ENCODE peak calls at places on chromosomes 13 and 19, in eight cellular contexts. One of them, this sample, is unnamed.

GRCh38 chr13:43878897-43879322 is 630 bp downstream of the CCDC122 start:
- DNase-seq in nephron progenitor cell: no peak
- DNase-seq in fibroblast of the conjunctiva: peak; percentile 14
- DNase-seq in activated gamma-delta T cell treated with Interleukin-2 at 50 U/mL for 16 hours: peak; percentile 15
- DNase-seq in upper lobe of left lung: no peak
- DNase-seq in stimulated activated CD4-positive, alpha-beta T cell treated with anti-CD3 and anti-CD28 coated beads, Interleukin-1b, Interleukin-23, amount 100 ng/mL, for 24 hours: no peak
- DNase-seq in fibroblast of mammary gland: peak; percentile 79
- DNase-seq in brain pericyte: peak; percentile 11
- DNase-seq in this sample: peak; percentile 92

GRCh38 chr19:45474941-45475516 is 7.2 kb downstream of the FOSB start:
- DNase-seq in nephron progenitor cell: no peak
- DNase-seq in fibroblast of the conjunctiva: no peak
- DNase-seq in activated gamma-delta T cell treated with Interleukin-2 at 50 U/mL for 16 hours: no peak
- DNase-seq in upper lobe of left lung: no peak
- DNase-seq in stimulated activated CD4-positive, alpha-beta T cell treated with anti-CD3 and anti-CD28 coated beads, Interleukin-1b, Interleukin-23, amount 100 ng/mL, for 24 hours: no peak
- DNase-seq in fibroblast of mammary gland: no peak
- DNase-seq in brain pericyte: no peak
- DNase-seq in this sample: no peak

GRCh38 chr13:23963184-23963931 is 66.1 kb upstream of the C1QTNF9B start:
- DNase-seq in nephron progenitor cell: no peak
- DNase-seq in fibroblast of the conjunctiva: no peak
- DNase-seq in activated gamma-delta T cell treated with Interleukin-2 at 50 U/mL for 16 hours: no peak
- DNase-seq in upper lobe of left lung: no peak
- DNase-seq in stimulated activated CD4-positive, alpha-beta T cell treated with anti-CD3 and anti-CD28 coated beads, Interleukin-1b, Interleukin-23, amount 100 ng/mL, for 24 hours: no peak
- DNase-seq in fibroblast of mammary gland: no peak
- DNase-seq in brain pericyte: no peak
- DNase-seq in this sample: no peak

GRCh38 chr19:41912899-41913475 is 15.3 kb downstream of the ERFL start:
- DNase-seq in nephron progenitor cell: peak; percentile 50
- DNase-seq in fibroblast of the conjunctiva: no peak
- DNase-seq in activated gamma-delta T cell treated with Interleukin-2 at 50 U/mL for 16 hours: no peak
- DNase-seq in upper lobe of left lung: peak; percentile 85
- DNase-seq in stimulated activated CD4-positive, alpha-beta T cell treated with anti-CD3 and anti-CD28 coated beads, Interleukin-1b, Interleukin-23, amount 100 ng/mL, for 24 hours: no peak
- DNase-seq in fibroblast of mammary gland: no peak
- DNase-seq in brain pericyte: no peak
- DNase-seq in this sample: no peak

GRCh38 chr19:46049597-46049996 is 8.8 kb upstream of the IGFL4 start:
- DNase-seq in nephron progenitor cell: no peak
- DNase-seq in fibroblast of the conjunctiva: no peak
- DNase-seq in activated gamma-delta T cell treated with Interleukin-2 at 50 U/mL for 16 hours: no peak
- DNase-seq in upper lobe of left lung: no peak
- DNase-seq in stimulated activated CD4-positive, alpha-beta T cell treated with anti-CD3 and anti-CD28 coated beads, Interleukin-1b, Interleukin-23, amount 100 ng/mL, for 24 hours: no peak
- DNase-seq in fibroblast of mammary gland: no peak
- DNase-seq in brain pericyte: no peak
- DNase-seq in this sample: no peak

GRCh38 chr13:47175172-47175806 is 278.4 kb upstream of the HTR2A start:
- DNase-seq in nephron progenitor cell: no peak
- DNase-seq in fibroblast of the conjunctiva: peak; percentile 22
- DNase-seq in activated gamma-delta T cell treated with Interleukin-2 at 50 U/mL for 16 hours: no peak
- DNase-seq in upper lobe of left lung: no peak
- DNase-seq in stimulated activated CD4-positive, alpha-beta T cell treated with anti-CD3 and anti-CD28 coated beads, Interleukin-1b, Interleukin-23, amount 100 ng/mL, for 24 hours: no peak
- DNase-seq in fibroblast of mammary gland: peak; percentile 96
- DNase-seq in brain pericyte: peak; percentile 60
- DNase-seq in this sample: peak; percentile 93

GRCh38 chr13:110304256-110304655 is 2.7 kb downstream of the COL4A1 start:
- DNase-seq in nephron progenitor cell: no peak
- DNase-seq in fibroblast of the conjunctiva: no peak
- DNase-seq in activated gamma-delta T cell treated with Interleukin-2 at 50 U/mL for 16 hours: no peak
- DNase-seq in upper lobe of left lung: no peak
- DNase-seq in stimulated activated CD4-positive, alpha-beta T cell treated with anti-CD3 and anti-CD28 coated beads, Interleukin-1b, Interleukin-23, amount 100 ng/mL, for 24 hours: no peak
- DNase-seq in fibroblast of mammary gland: peak; percentile 96
- DNase-seq in brain pericyte: no peak
- DNase-seq in this sample: peak; percentile 79

GRCh38 chr13:99800004-99800403 is 171.6 kb downstream of the ZIC5 start:
- DNase-seq in nephron progenitor cell: no peak
- DNase-seq in fibroblast of the conjunctiva: no peak
- DNase-seq in activated gamma-delta T cell treated with Interleukin-2 at 50 U/mL for 16 hours: no peak
- DNase-seq in upper lobe of left lung: no peak
- DNase-seq in stimulated activated CD4-positive, alpha-beta T cell treated with anti-CD3 and anti-CD28 coated beads, Interleukin-1b, Interleukin-23, amount 100 ng/mL, for 24 hours: no peak
- DNase-seq in fibroblast of mammary gland: no peak
- DNase-seq in brain pericyte: no peak
- DNase-seq in this sample: no peak

GRCh38 chr19:20233105-20233504 is 66.1 kb downstream of the ZNF486 start:
- DNase-seq in nephron progenitor cell: no peak
- DNase-seq in fibroblast of the conjunctiva: no peak
- DNase-seq in activated gamma-delta T cell treated with Interleukin-2 at 50 U/mL for 16 hours: no peak
- DNase-seq in upper lobe of left lung: no peak
- DNase-seq in stimulated activated CD4-positive, alpha-beta T cell treated with anti-CD3 and anti-CD28 coated beads, Interleukin-1b, Interleukin-23, amount 100 ng/mL, for 24 hours: no peak
- DNase-seq in fibroblast of mammary gland: no peak
- DNase-seq in brain pericyte: no peak
- DNase-seq in this sample: no peak

GRCh38 chr19:2438178-2438577 is 10.8 kb upstream of the TIMM13 start:
- DNase-seq in nephron progenitor cell: no peak
- DNase-seq in fibroblast of the conjunctiva: no peak
- DNase-seq in activated gamma-delta T cell treated with Interleukin-2 at 50 U/mL for 16 hours: no peak
- DNase-seq in upper lobe of left lung: no peak
- DNase-seq in stimulated activated CD4-positive, alpha-beta T cell treated with anti-CD3 and anti-CD28 coated beads, Interleukin-1b, Interleukin-23, amount 100 ng/mL, for 24 hours: no peak
- DNase-seq in fibroblast of mammary gland: no peak
- DNase-seq in brain pericyte: no peak
- DNase-seq in this sample: no peak

GRCh38 chr19:10503002-10503789 is at the start of gene KEAP1:
- DNase-seq in nephron progenitor cell: peak; percentile 55
- DNase-seq in fibroblast of the conjunctiva: no peak
- DNase-seq in activated gamma-delta T cell treated with Interleukin-2 at 50 U/mL for 16 hours: peak; percentile 30
- DNase-seq in upper lobe of left lung: peak; percentile 90
- DNase-seq in stimulated activated CD4-positive, alpha-beta T cell treated with anti-CD3 and anti-CD28 coated beads, Interleukin-1b, Interleukin-23, amount 100 ng/mL, for 24 hours: peak; percentile 30
- DNase-seq in fibroblast of mammary gland: no peak
- DNase-seq in brain pericyte: no peak
- DNase-seq in this sample: peak; percentile 29

GRCh38 chr13:37058801-37059135 is 720 bp downstream of the SUPT20H start:
- DNase-seq in nephron progenitor cell: peak; percentile 33
- DNase-seq in fibroblast of the conjunctiva: peak; percentile 4
- DNase-seq in activated gamma-delta T cell treated with Interleukin-2 at 50 U/mL for 16 hours: peak; percentile 26
- DNase-seq in upper lobe of left lung: no peak
- DNase-seq in stimulated activated CD4-positive, alpha-beta T cell treated with anti-CD3 and anti-CD28 coated beads, Interleukin-1b, Interleukin-23, amount 100 ng/mL, for 24 hours: no peak
- DNase-seq in fibroblast of mammary gland: no peak
- DNase-seq in brain pericyte: no peak
- DNase-seq in this sample: no peak

GRCh38 chr19:33167438-33167837 is 26.7 kb upstream of the LRP3 start:
- DNase-seq in nephron progenitor cell: no peak
- DNase-seq in fibroblast of the conjunctiva: no peak
- DNase-seq in activated gamma-delta T cell treated with Interleukin-2 at 50 U/mL for 16 hours: no peak
- DNase-seq in upper lobe of left lung: no peak
- DNase-seq in stimulated activated CD4-positive, alpha-beta T cell treated with anti-CD3 and anti-CD28 coated beads, Interleukin-1b, Interleukin-23, amount 100 ng/mL, for 24 hours: no peak
- DNase-seq in fibroblast of mammary gland: no peak
- DNase-seq in brain pericyte: no peak
- DNase-seq in this sample: no peak